ENCODE peak calls at places on chromosomes 1 and 21, in seven cellular contexts. One of them, this sample, is unnamed.

GRCh38 chr1:91757760-91758545 is 128.0 kb downstream of the TGFBR3 start:
- DNase-seq in activated naive CD4-positive, alpha-beta T cell: no peak
- DNase-seq in ELF-1: no peak
- DNase-seq in hypothalamus: no peak
- DNase-seq in Right ventricle myocardium superior: no peak
- DNase-seq in neural crest cell: no peak
- DNase-seq in occipital lobe: no peak
- DNase-seq in this sample: no peak

GRCh38 chr1:174938306-174939000 is 61.3 kb upstream of the CACYBP start:
- DNase-seq in hypothalamus: no peak
- DNase-seq in ELF-1: no peak
- DNase-seq in activated naive CD4-positive, alpha-beta T cell: no peak
- DNase-seq in Right ventricle myocardium superior: no peak
- DNase-seq in neural crest cell: no peak
- DNase-seq in occipital lobe: no peak
- DNase-seq in this sample: no peak

GRCh38 chr1:36913523-36914060 is 120.7 kb downstream of the GRIK3 start:
- DNase-seq in neural crest cell: no peak
- DNase-seq in hypothalamus: no peak
- DNase-seq in ELF-1: peak; percentile 61
- DNase-seq in occipital lobe: no peak
- DNase-seq in Right ventricle myocardium superior: no peak
- DNase-seq in activated naive CD4-positive, alpha-beta T cell: no peak
- DNase-seq in this sample: no peak

GRCh38 chr1:44733365-44733764 is 2.4 kb upstream of the RNU5D-1 start:
- DNase-seq in hypothalamus: no peak
- DNase-seq in occipital lobe: no peak
- DNase-seq in Right ventricle myocardium superior: no peak
- DNase-seq in activated naive CD4-positive, alpha-beta T cell: no peak
- DNase-seq in neural crest cell: no peak
- DNase-seq in ELF-1: no peak
- DNase-seq in this sample: no peak

GRCh38 chr1:243944429-243945160 is 94.6 kb upstream of the AKT3 start:
- DNase-seq in neural crest cell: no peak
- DNase-seq in occipital lobe: peak; percentile 23
- DNase-seq in activated naive CD4-positive, alpha-beta T cell: no peak
- DNase-seq in hypothalamus: no peak
- DNase-seq in ELF-1: peak; percentile 82
- DNase-seq in Right ventricle myocardium superior: no peak
- DNase-seq in this sample: no peak

GRCh38 chr1:194503209-194503608 is 1316.8 kb upstream of the B3GALT2 start:
- DNase-seq in occipital lobe: no peak
- DNase-seq in Right ventricle myocardium superior: no peak
- DNase-seq in activated naive CD4-positive, alpha-beta T cell: no peak
- DNase-seq in hypothalamus: no peak
- DNase-seq in neural crest cell: no peak
- DNase-seq in ELF-1: no peak
- DNase-seq in this sample: no peak

GRCh38 chr1:22105611-22106207 is 37.2 kb downstream of the WNT4 start:
- DNase-seq in ELF-1: peak; percentile 54
- DNase-seq in occipital lobe: no peak
- DNase-seq in hypothalamus: no peak
- DNase-seq in activated naive CD4-positive, alpha-beta T cell: no peak
- DNase-seq in Right ventricle myocardium superior: no peak
- DNase-seq in neural crest cell: no peak
- DNase-seq in this sample: no peak

GRCh38 chr1:51301844-51302162 is 28.6 kb downstream of the TTC39A start:
- DNase-seq in ELF-1: no peak
- DNase-seq in Right ventricle myocardium superior: no peak
- DNase-seq in occipital lobe: no peak
- DNase-seq in hypothalamus: no peak
- DNase-seq in neural crest cell: no peak
- DNase-seq in activated naive CD4-positive, alpha-beta T cell: no peak
- DNase-seq in this sample: no peak

GRCh38 chr1:187734427-187734826 is 905.7 kb downstream of the PLA2G4A start:
- DNase-seq in activated naive CD4-positive, alpha-beta T cell: no peak
- DNase-seq in occipital lobe: no peak
- DNase-seq in Right ventricle myocardium superior: no peak
- DNase-seq in ELF-1: peak; percentile 29
- DNase-seq in hypothalamus: no peak
- DNase-seq in neural crest cell: no peak
- DNase-seq in this sample: no peak

GRCh38 chr1:102838016-102838415 is 270.3 kb downstream of the COL11A1 start:
- DNase-seq in Right ventricle myocardium superior: no peak
- DNase-seq in hypothalamus: no peak
- DNase-seq in occipital lobe: no peak
- DNase-seq in activated naive CD4-positive, alpha-beta T cell: no peak
- DNase-seq in ELF-1: no peak
- DNase-seq in neural crest cell: no peak
- DNase-seq in this sample: no peak

GRCh38 chr1:43549921-43550597 is 19.4 kb downstream of the PTPRF start:
- DNase-seq in ELF-1: peak; percentile 98
- DNase-seq in Right ventricle myocardium superior: no peak
- DNase-seq in neural crest cell: no peak
- DNase-seq in occipital lobe: no peak
- DNase-seq in hypothalamus: no peak
- DNase-seq in activated naive CD4-positive, alpha-beta T cell: no peak
- DNase-seq in this sample: peak; percentile 18

GRCh38 chr1:37716321-37716720 is 24.0 kb downstream of the CDCA8 start:
- DNase-seq in hypothalamus: no peak
- DNase-seq in Right ventricle myocardium superior: no peak
- DNase-seq in neural crest cell: no peak
- DNase-seq in ELF-1: no peak
- DNase-seq in activated naive CD4-positive, alpha-beta T cell: no peak
- DNase-seq in occipital lobe: no peak
- DNase-seq in this sample: no peak

GRCh38 chr1:27119270-27119618 is 35.7 kb downstream of the SLC9A1 start:
- DNase-seq in hypothalamus: no peak
- DNase-seq in ELF-1: no peak
- DNase-seq in occipital lobe: no peak
- DNase-seq in neural crest cell: no peak
- DNase-seq in activated naive CD4-positive, alpha-beta T cell: no peak
- DNase-seq in Right ventricle myocardium superior: no peak
- DNase-seq in this sample: no peak

GRCh38 chr1:51897699-51898031 is 19.1 kb upstream of the NRDC start:
- DNase-seq in hypothalamus: no peak
- DNase-seq in occipital lobe: no peak
- DNase-seq in neural crest cell: no peak
- DNase-seq in ELF-1: no peak
- DNase-seq in activated naive CD4-positive, alpha-beta T cell: no peak
- DNase-seq in Right ventricle myocardium superior: no peak
- DNase-seq in this sample: no peak

GRCh38 chr1:76135835-76136234 is 61.3 kb downstream of the ST6GALNAC3 start:
- DNase-seq in occipital lobe: no peak
- DNase-seq in hypothalamus: no peak
- DNase-seq in neural crest cell: no peak
- DNase-seq in activated naive CD4-positive, alpha-beta T cell: no peak
- DNase-seq in ELF-1: no peak
- DNase-seq in Right ventricle myocardium superior: no peak
- DNase-seq in this sample: no peak

GRCh38 chr1:25616080-25616931 is at the start of gene MAN1C1:
- DNase-seq in neural crest cell: peak; percentile 90
- DNase-seq in occipital lobe: peak; percentile 93
- DNase-seq in activated naive CD4-positive, alpha-beta T cell: peak; percentile 41
- DNase-seq in ELF-1: peak; percentile 89
- DNase-seq in Right ventricle myocardium superior: peak; percentile 94
- DNase-seq in hypothalamus: peak; percentile 89
- DNase-seq in this sample: peak; percentile 89

GRCh38 chr1:77060000-77060399 is 159.2 kb downstream of the PIGK start:
- DNase-seq in Right ventricle myocardium superior: no peak
- DNase-seq in hypothalamus: no peak
- DNase-seq in neural crest cell: no peak
- DNase-seq in activated naive CD4-positive, alpha-beta T cell: no peak
- DNase-seq in occipital lobe: no peak
- DNase-seq in ELF-1: peak; percentile 16
- DNase-seq in this sample: no peak

GRCh38 chr1:231075020-231075419 is 35.0 kb upstream of the FAM89A start:
- DNase-seq in activated naive CD4-positive, alpha-beta T cell: no peak
- DNase-seq in occipital lobe: no peak
- DNase-seq in hypothalamus: no peak
- DNase-seq in Right ventricle myocardium superior: no peak
- DNase-seq in ELF-1: no peak
- DNase-seq in neural crest cell: no peak
- DNase-seq in this sample: no peak

GRCh38 chr1:156033011-156033410 is 12.3 kb upstream of the SSR2 start:
- DNase-seq in ELF-1: no peak
- DNase-seq in hypothalamus: no peak
- DNase-seq in occipital lobe: no peak
- DNase-seq in Right ventricle myocardium superior: no peak
- DNase-seq in activated naive CD4-positive, alpha-beta T cell: no peak
- DNase-seq in neural crest cell: no peak
- DNase-seq in this sample: no peak

GRCh38 chr1:29344336-29344735 is 108.0 kb downstream of the PTPRU start:
- DNase-seq in ELF-1: no peak
- DNase-seq in activated naive CD4-positive, alpha-beta T cell: no peak
- DNase-seq in occipital lobe: no peak
- DNase-seq in Right ventricle myocardium superior: no peak
- DNase-seq in hypothalamus: no peak
- DNase-seq in neural crest cell: no peak
- DNase-seq in this sample: no peak

GRCh38 chr1:150516050-150516591 is 569 bp downstream of the FALEC start:
- DNase-seq in hypothalamus: peak; percentile 23
- DNase-seq in neural crest cell: no peak
- DNase-seq in activated naive CD4-positive, alpha-beta T cell: no peak
- DNase-seq in Right ventricle myocardium superior: no peak
- DNase-seq in occipital lobe: peak; percentile 6
- DNase-seq in ELF-1: peak; percentile 52
- DNase-seq in this sample: peak; percentile 40

GRCh38 chr1:51790385-51790784 is 88.1 kb downstream of the NRDC start:
- DNase-seq in occipital lobe: no peak
- DNase-seq in hypothalamus: no peak
- DNase-seq in neural crest cell: no peak
- DNase-seq in Right ventricle myocardium superior: no peak
- DNase-seq in activated naive CD4-positive, alpha-beta T cell: no peak
- DNase-seq in ELF-1: no peak
- DNase-seq in this sample: no peak

GRCh38 chr1:119827010-119827409 is 15.8 kb upstream of the REG4 start:
- DNase-seq in ELF-1: no peak
- DNase-seq in activated naive CD4-positive, alpha-beta T cell: no peak
- DNase-seq in hypothalamus: no peak
- DNase-seq in occipital lobe: no peak
- DNase-seq in neural crest cell: no peak
- DNase-seq in Right ventricle myocardium superior: no peak
- DNase-seq in this sample: no peak

GRCh38 chr1:215890438-215890837 is 323.3 kb downstream of the KCTD3 start:
- DNase-seq in occipital lobe: no peak
- DNase-seq in ELF-1: no peak
- DNase-seq in neural crest cell: no peak
- DNase-seq in Right ventricle myocardium superior: no peak
- DNase-seq in hypothalamus: no peak
- DNase-seq in activated naive CD4-positive, alpha-beta T cell: no peak
- DNase-seq in this sample: no peak

GRCh38 chr21:26833011-26833410 is 12.2 kb downstream of the ADAMTS1 start:
- DNase-seq in Right ventricle myocardium superior: no peak
- DNase-seq in neural crest cell: no peak
- DNase-seq in activated naive CD4-positive, alpha-beta T cell: no peak
- DNase-seq in ELF-1: no peak
- DNase-seq in hypothalamus: no peak
- DNase-seq in occipital lobe: no peak
- DNase-seq in this sample: no peak

GRCh38 chr21:29155118-29155932 is 24.9 kb downstream of the MAP3K7CL start:
- DNase-seq in hypothalamus: no peak
- DNase-seq in ELF-1: peak; percentile 74
- DNase-seq in occipital lobe: no peak
- DNase-seq in Right ventricle myocardium superior: peak; percentile 77
- DNase-seq in activated naive CD4-positive, alpha-beta T cell: no peak
- DNase-seq in neural crest cell: peak; percentile 2
- DNase-seq in this sample: no peak

GRCh38 chr1:65147424-65148177 is 402 bp upstream of the AK4 start:
- DNase-seq in hypothalamus: peak; percentile 42
- DNase-seq in neural crest cell: peak; percentile 26
- DNase-seq in ELF-1: peak; percentile 42
- DNase-seq in occipital lobe: no peak
- DNase-seq in Right ventricle myocardium superior: peak; percentile 69
- DNase-seq in activated naive CD4-positive, alpha-beta T cell: no peak
- DNase-seq in this sample: peak; percentile 3

GRCh38 chr1:228544921-228545591 is 57.9 kb downstream of the RNF187 start:
- DNase-seq in activated naive CD4-positive, alpha-beta T cell: no peak
- DNase-seq in neural crest cell: no peak
- DNase-seq in ELF-1: no peak
- DNase-seq in Right ventricle myocardium superior: no peak
- DNase-seq in occipital lobe: no peak
- DNase-seq in hypothalamus: no peak
- DNase-seq in this sample: no peak

GRCh38 chr1:30740952-30741894 is 16.4 kb downstream of the LAPTM5 start:
- DNase-seq in occipital lobe: no peak
- DNase-seq in hypothalamus: no peak
- DNase-seq in ELF-1: no peak
- DNase-seq in activated naive CD4-positive, alpha-beta T cell: no peak
- DNase-seq in neural crest cell: no peak
- DNase-seq in Right ventricle myocardium superior: no peak
- DNase-seq in this sample: no peak

GRCh38 chr1:179142889-179143299 is 61.0 kb downstream of the TOR3A start:
- DNase-seq in Right ventricle myocardium superior: no peak
- DNase-seq in occipital lobe: no peak
- DNase-seq in hypothalamus: no peak
- DNase-seq in ELF-1: no peak
- DNase-seq in neural crest cell: no peak
- DNase-seq in activated naive CD4-positive, alpha-beta T cell: no peak
- DNase-seq in this sample: no peak